ENCODE peak calls at places on chromosome 6, in five cellular contexts. One of them, this sample, is unnamed.

GRCh38 chr6:127952831-127953230 is 52.0 kb upstream of the THEMIS start:
- DNase-seq in stimulated activated naive CD4-positive, alpha-beta T cell treated with Interleukin-2 at 50 U/mL for 16 hours: no peak
- DNase-seq in heart right ventricle: no peak
- DNase-seq in NCI-H2029 treated with DMSO at 0.1 percent for 48 hours: no peak
- DNase-seq in NCI-H2081: no peak
- DNase-seq in this sample: no peak

GRCh38 chr6:148501178-148501590 is 158.5 kb downstream of the SASH1 start:
- DNase-seq in stimulated activated naive CD4-positive, alpha-beta T cell treated with Interleukin-2 at 50 U/mL for 16 hours: no peak
- DNase-seq in heart right ventricle: peak
- DNase-seq in NCI-H2029 treated with DMSO at 0.1 percent for 48 hours: no peak
- DNase-seq in NCI-H2081: no peak
- DNase-seq in this sample: no peak

GRCh38 chr6:35757461-35758123 is 18.8 kb upstream of the CLPSL2 start:
- DNase-seq in stimulated activated naive CD4-positive, alpha-beta T cell treated with Interleukin-2 at 50 U/mL for 16 hours: no peak
- DNase-seq in heart right ventricle: no peak
- DNase-seq in NCI-H2029 treated with DMSO at 0.1 percent for 48 hours: no peak
- DNase-seq in NCI-H2081: no peak
- DNase-seq in this sample: no peak

GRCh38 chr6:74733830-74734591 is 471.8 kb downstream of the COL12A1 start:
- DNase-seq in stimulated activated naive CD4-positive, alpha-beta T cell treated with Interleukin-2 at 50 U/mL for 16 hours: no peak
- DNase-seq in heart right ventricle: no peak
- DNase-seq in NCI-H2029 treated with DMSO at 0.1 percent for 48 hours: no peak
- DNase-seq in NCI-H2081: no peak
- DNase-seq in this sample: no peak

GRCh38 chr6:38170666-38171065 is 351.1 kb downstream of the ZFAND3 start:
- DNase-seq in stimulated activated naive CD4-positive, alpha-beta T cell treated with Interleukin-2 at 50 U/mL for 16 hours: no peak
- DNase-seq in heart right ventricle: no peak
- DNase-seq in NCI-H2029 treated with DMSO at 0.1 percent for 48 hours: no peak
- DNase-seq in NCI-H2081: no peak
- DNase-seq in this sample: no peak

GRCh38 chr6:148367418-148368024 is 24.9 kb downstream of the SASH1 start:
- DNase-seq in stimulated activated naive CD4-positive, alpha-beta T cell treated with Interleukin-2 at 50 U/mL for 16 hours: no peak
- DNase-seq in heart right ventricle: peak
- DNase-seq in NCI-H2029 treated with DMSO at 0.1 percent for 48 hours: no peak
- DNase-seq in NCI-H2081: no peak
- DNase-seq in this sample: no peak

GRCh38 chr6:122789862-122790739 is 1.0 kb downstream of the SMPDL3A start:
- DNase-seq in stimulated activated naive CD4-positive, alpha-beta T cell treated with Interleukin-2 at 50 U/mL for 16 hours: no peak
- DNase-seq in heart right ventricle: no peak
- DNase-seq in NCI-H2029 treated with DMSO at 0.1 percent for 48 hours: peak
- DNase-seq in NCI-H2081: peak
- DNase-seq in this sample: no peak

GRCh38 chr6:20447157-20447556 is 45.5 kb downstream of the E2F3 start:
- DNase-seq in stimulated activated naive CD4-positive, alpha-beta T cell treated with Interleukin-2 at 50 U/mL for 16 hours: no peak
- DNase-seq in heart right ventricle: no peak
- DNase-seq in NCI-H2029 treated with DMSO at 0.1 percent for 48 hours: no peak
- DNase-seq in NCI-H2081: no peak
- DNase-seq in this sample: no peak

GRCh38 chr6:54335871-54336270 is 27.6 kb downstream of the TINAG start:
- DNase-seq in stimulated activated naive CD4-positive, alpha-beta T cell treated with Interleukin-2 at 50 U/mL for 16 hours: no peak
- DNase-seq in heart right ventricle: no peak
- DNase-seq in NCI-H2029 treated with DMSO at 0.1 percent for 48 hours: no peak
- DNase-seq in NCI-H2081: no peak
- DNase-seq in this sample: no peak

GRCh38 chr6:48315051-48315719 is 204.2 kb upstream of the PTCHD4 start:
- DNase-seq in stimulated activated naive CD4-positive, alpha-beta T cell treated with Interleukin-2 at 50 U/mL for 16 hours: no peak
- DNase-seq in heart right ventricle: no peak
- DNase-seq in NCI-H2029 treated with DMSO at 0.1 percent for 48 hours: no peak
- DNase-seq in NCI-H2081: no peak
- DNase-seq in this sample: no peak

GRCh38 chr6:138107078-138107751 is at the start of gene PERP:
- DNase-seq in stimulated activated naive CD4-positive, alpha-beta T cell treated with Interleukin-2 at 50 U/mL for 16 hours: peak
- DNase-seq in heart right ventricle: peak
- DNase-seq in NCI-H2029 treated with DMSO at 0.1 percent for 48 hours: no peak
- DNase-seq in NCI-H2081: peak
- DNase-seq in this sample: peak

GRCh38 chr6:39087197-39087596 is 27.8 kb downstream of the SAYSD1 start:
- DNase-seq in stimulated activated naive CD4-positive, alpha-beta T cell treated with Interleukin-2 at 50 U/mL for 16 hours: no peak
- DNase-seq in heart right ventricle: no peak
- DNase-seq in NCI-H2029 treated with DMSO at 0.1 percent for 48 hours: no peak
- DNase-seq in NCI-H2081: no peak
- DNase-seq in this sample: no peak

GRCh38 chr6:158161566-158162254 is 6.4 kb downstream of the SERAC1 start:
- DNase-seq in stimulated activated naive CD4-positive, alpha-beta T cell treated with Interleukin-2 at 50 U/mL for 16 hours: no peak
- DNase-seq in heart right ventricle: no peak
- DNase-seq in NCI-H2029 treated with DMSO at 0.1 percent for 48 hours: no peak
- DNase-seq in NCI-H2081: no peak
- DNase-seq in this sample: no peak

GRCh38 chr6:63816401-63816975 is 180.9 kb downstream of the PHF3 start:
- DNase-seq in stimulated activated naive CD4-positive, alpha-beta T cell treated with Interleukin-2 at 50 U/mL for 16 hours: no peak
- DNase-seq in heart right ventricle: no peak
- DNase-seq in NCI-H2029 treated with DMSO at 0.1 percent for 48 hours: no peak
- DNase-seq in NCI-H2081: no peak
- DNase-seq in this sample: no peak

GRCh38 chr6:73028893-73029450 is 196.3 kb downstream of the KHDC1L start:
- DNase-seq in stimulated activated naive CD4-positive, alpha-beta T cell treated with Interleukin-2 at 50 U/mL for 16 hours: no peak
- DNase-seq in heart right ventricle: no peak
- DNase-seq in NCI-H2029 treated with DMSO at 0.1 percent for 48 hours: peak
- DNase-seq in NCI-H2081: peak
- DNase-seq in this sample: no peak

GRCh38 chr6:13446371-13446770 is 41.0 kb downstream of the GFOD1 start:
- DNase-seq in stimulated activated naive CD4-positive, alpha-beta T cell treated with Interleukin-2 at 50 U/mL for 16 hours: no peak
- DNase-seq in heart right ventricle: no peak
- DNase-seq in NCI-H2029 treated with DMSO at 0.1 percent for 48 hours: no peak
- DNase-seq in NCI-H2081: no peak
- DNase-seq in this sample: no peak

GRCh38 chr6:108760158-108761050 is 87.8 kb upstream of the ARMC2 start:
- DNase-seq in stimulated activated naive CD4-positive, alpha-beta T cell treated with Interleukin-2 at 50 U/mL for 16 hours: no peak
- DNase-seq in heart right ventricle: peak
- DNase-seq in NCI-H2029 treated with DMSO at 0.1 percent for 48 hours: no peak
- DNase-seq in NCI-H2081: no peak
- DNase-seq in this sample: no peak

GRCh38 chr6:100078509-100078908 is 84.5 kb upstream of the MCHR2 start:
- DNase-seq in stimulated activated naive CD4-positive, alpha-beta T cell treated with Interleukin-2 at 50 U/mL for 16 hours: no peak
- DNase-seq in heart right ventricle: no peak
- DNase-seq in NCI-H2029 treated with DMSO at 0.1 percent for 48 hours: no peak
- DNase-seq in NCI-H2081: peak
- DNase-seq in this sample: no peak

GRCh38 chr6:140058846-140059245 is 684.4 kb upstream of the CITED2 start:
- DNase-seq in stimulated activated naive CD4-positive, alpha-beta T cell treated with Interleukin-2 at 50 U/mL for 16 hours: no peak
- DNase-seq in heart right ventricle: no peak
- DNase-seq in NCI-H2029 treated with DMSO at 0.1 percent for 48 hours: no peak
- DNase-seq in NCI-H2081: no peak
- DNase-seq in this sample: no peak

GRCh38 chr6:78062993-78063392 is 410.2 kb downstream of the MEI4 start:
- DNase-seq in stimulated activated naive CD4-positive, alpha-beta T cell treated with Interleukin-2 at 50 U/mL for 16 hours: no peak
- DNase-seq in heart right ventricle: no peak
- DNase-seq in NCI-H2029 treated with DMSO at 0.1 percent for 48 hours: no peak
- DNase-seq in NCI-H2081: no peak
- DNase-seq in this sample: no peak

GRCh38 chr6:128208078-128208477 is 307.2 kb upstream of the THEMIS start:
- DNase-seq in stimulated activated naive CD4-positive, alpha-beta T cell treated with Interleukin-2 at 50 U/mL for 16 hours: no peak
- DNase-seq in heart right ventricle: no peak
- DNase-seq in NCI-H2029 treated with DMSO at 0.1 percent for 48 hours: no peak
- DNase-seq in NCI-H2081: no peak
- DNase-seq in this sample: no peak

This sample was measured in activated T-helper 1 cell treated with Interleukin-2 at 50 U/mL for 16 hours.